ENCODE peak calls at places on chromosomes 16 and 17, in seven cellular contexts. G, V, Q, S, I, B and P are unnamed samples.
A peak's percentile ranks its signal among the peaks of the same experiment; 100 is the strongest.

GRCh38 chr17:4204190-4204589 is 59.6 kb downstream of the ANKFY1 start:
- DNase-seq in G (no peak), V (no peak), Q (no peak), S (no peak), I (no peak), B (no peak), P (no peak)

GRCh38 chr16:86080131-86080875 is 181.3 kb downstream of the IRF8 start:
- DNase-seq in G (no peak), V (no peak), Q (no peak), S (no peak), I (no peak), B (no peak), P (no peak)

GRCh38 chr16:2090819-2091721 is 43.3 kb downstream of the TSC2 start:
- DNase-seq in G (peak; percentile 66), V (no peak), Q (peak; percentile 75), S (peak; percentile 97), I (no peak), B (peak; percentile 80), P (no peak)

GRCh38 chr16:16048904-16049582 is 99.6 kb downstream of the ABCC1 start:
- DNase-seq in G (no peak), V (no peak), Q (no peak), S (no peak), I (no peak), B (peak; percentile 78), P (no peak)

GRCh38 chr16:81593481-81593880 is 148.9 kb downstream of the CMIP start:
- DNase-seq in G (no peak), V (no peak), Q (no peak), S (no peak), I (no peak), B (no peak), P (no peak)

GRCh38 chr16:1909661-1910231 is 8.5 kb downstream of the HS3ST6 start:
- DNase-seq in G (no peak), V (no peak), Q (peak; percentile 81), S (no peak), I (no peak), B (peak; percentile 58), P (no peak)

GRCh38 chr16:25916091-25916490 is 224.3 kb downstream of the HS3ST4 start:
- DNase-seq in G (no peak), V (no peak), Q (no peak), S (no peak), I (no peak), B (no peak), P (no peak)

GRCh38 chr17:81966343-81967243 is 5.6 kb upstream of the NOTUM start:
- DNase-seq in G (no peak), V (no peak), Q (peak; percentile 92), S (peak; percentile 70), I (peak; percentile 89), B (no peak), P (no peak)

GRCh38 chr17:31197991-31198390 is 99.0 kb downstream of the OMG start:
- DNase-seq in G (no peak), V (no peak), Q (no peak), S (no peak), I (no peak), B (no peak), P (no peak)

GRCh38 chr16:67931712-67932461 is at the start of gene CTRL:
- DNase-seq in G (no peak), V (no peak), Q (no peak), S (no peak), I (peak; percentile 45), B (no peak), P (no peak)

GRCh38 chr17:74641949-74642298 is 18.4 kb upstream of the CD300E start:
- DNase-seq in G (no peak), V (no peak), Q (no peak), S (no peak), I (no peak), B (no peak), P (no peak)

GRCh38 chr16:89358030-89359005 is 132.0 kb downstream of the ANKRD11 start:
- DNase-seq in G (no peak), V (no peak), Q (no peak), S (no peak), I (no peak), B (no peak), P (no peak)

GRCh38 chr16:31023627-31024226 is 9.6 kb upstream of the STX4 start:
- DNase-seq in G (no peak), V (no peak), Q (no peak), S (no peak), I (peak; percentile 64), B (no peak), P (no peak)

GRCh38 chr16:79826732-79827514 is 226.4 kb upstream of the MAF start:
- DNase-seq in G (no peak), V (no peak), Q (no peak), S (no peak), I (no peak), B (no peak), P (no peak)

GRCh38 chr17:14289162-14289561 is 11.7 kb upstream of the HS3ST3B1 start:
- DNase-seq in G (no peak), V (no peak), Q (no peak), S (no peak), I (no peak), B (no peak), P (no peak)

GRCh38 chr17:19578545-19578944 is 44.9 kb downstream of the SLC47A1 start:
- DNase-seq in G (no peak), V (no peak), Q (peak; percentile 85), S (no peak), I (no peak), B (no peak), P (peak; percentile 80)

GRCh38 chr17:70345061-70345460 is 175.7 kb downstream of the KCNJ2 start:
- DNase-seq in G (no peak), V (no peak), Q (no peak), S (no peak), I (no peak), B (no peak), P (no peak)

GRCh38 chr17:13016881-13017622 is 775 bp downstream of the ELAC2 start:
- DNase-seq in G (no peak), V (no peak), Q (no peak), S (no peak), I (peak; percentile 27), B (no peak), P (no peak)

GRCh38 chr16:67652578-67653130 is 7.4 kb downstream of the ACD start:
- DNase-seq in G (peak; percentile 26), V (no peak), Q (peak; percentile 95), S (peak; percentile 83), I (no peak), B (peak; percentile 97), P (peak; percentile 92)

GRCh38 chr17:7336240-7337175 is at the start of gene ACAP1:
- DNase-seq in G (no peak), V (no peak), Q (no peak), S (peak; percentile 79), I (no peak), B (peak; percentile 44), P (no peak)

GRCh38 chr17:10761281-10761680 is 31.5 kb upstream of the TMEM220 start:
- DNase-seq in G (no peak), V (no peak), Q (no peak), S (no peak), I (no peak), B (no peak), P (no peak)

GRCh38 chr16:8113843-8114242 is 476.5 kb downstream of the TMEM114 start:
- DNase-seq in G (no peak), V (no peak), Q (no peak), S (no peak), I (no peak), B (no peak), P (no peak)

GRCh38 chr16:66928702-66929388 is 3.5 kb upstream of the RRAD start:
- DNase-seq in G (no peak), V (no peak), Q (peak; percentile 59), S (peak; percentile 75), I (peak; percentile 39), B (peak; percentile 65), P (no peak)

GRCh38 chr17:76558210-76559095 is 18.6 kb downstream of the PRCD start:
- DNase-seq in G (no peak), V (no peak), Q (peak; percentile 69), S (no peak), I (no peak), B (no peak), P (peak; percentile 73)

DNA sequence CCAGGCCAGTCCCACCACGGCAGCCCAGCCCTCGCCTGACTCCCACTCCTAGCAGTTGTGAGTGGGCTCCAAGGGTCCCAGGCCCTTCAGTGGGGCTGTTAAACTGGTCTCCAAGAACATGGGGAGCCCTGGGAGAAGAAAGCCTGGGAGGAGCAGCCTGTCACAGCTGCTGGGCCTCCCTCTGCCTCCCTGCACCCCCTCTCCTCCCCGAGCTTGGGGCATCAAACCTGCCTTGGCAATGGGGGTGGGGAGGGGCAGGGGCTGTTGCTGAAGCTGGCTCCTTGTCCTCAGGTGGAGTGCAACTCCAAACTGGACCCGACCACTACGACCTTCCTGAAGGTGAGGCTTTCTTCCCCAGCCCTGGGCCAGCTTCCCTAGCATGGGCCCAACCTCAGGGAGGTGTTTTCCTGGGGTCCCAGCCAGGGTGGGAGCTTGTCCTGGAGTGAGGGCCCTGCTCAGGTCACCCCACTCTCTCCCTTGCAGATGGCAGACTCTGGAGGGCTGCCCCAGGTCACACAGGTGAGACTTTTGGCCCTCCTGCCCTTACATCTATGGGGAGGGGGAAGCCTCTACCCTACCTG is 6.6 kb upstream of the SETD6 start:
- DNase-seq in G (no peak), V (no peak), Q (no peak), S (no peak), I (no peak), B (no peak), P (no peak)
- TF ChIP-seq JUND in G (no peak), V (no peak), Q (no peak), S (no peak), I (no peak), B (no peak), P (no peak)

GRCh38 chr17:67824735-67825626 is at the start of gene BPTF:
- DNase-seq in G (peak; percentile 87), V (peak; percentile 72), Q (peak; percentile 99), S (peak; percentile 93), I (peak; percentile 87), B (peak; percentile 83), P (peak; percentile 96)

GRCh38 chr17:67830440-67830839 is 5.1 kb downstream of the BPTF start:
- DNase-seq in G (no peak), V (no peak), Q (peak; percentile 43), S (peak; percentile 41), I (no peak), B (no peak), P (no peak)

GRCh38 chr17:67831268-67831667 is 6.0 kb downstream of the BPTF start:
- DNase-seq in G (no peak), V (no peak), Q (no peak), S (no peak), I (no peak), B (no peak), P (no peak)

GRCh38 chr17:67833134-67833533 is 7.8 kb downstream of the BPTF start:
- DNase-seq in G (no peak), V (no peak), Q (no peak), S (peak; percentile 8), I (no peak), B (no peak), P (no peak)

GRCh38 chr17:67829331-67829730 is 4.0 kb downstream of the BPTF start:
- DNase-seq in G (no peak), V (peak; percentile 49), Q (no peak), S (peak; percentile 17), I (no peak), B (no peak), P (no peak)
- TF ChIP-seq JUND in G (no peak), V (no peak), Q (no peak), S (no peak), I (no peak), B (no peak), P (no peak)

GRCh38 chr16:6835941-6836340 is 496.7 kb upstream of the RBFOX1 start:
- DNase-seq in G (no peak), V (no peak), Q (no peak), S (no peak), I (no peak), B (no peak), P (no peak)
- TF ChIP-seq JUND in G (no peak), V (no peak), Q (no peak), S (no peak), I (no peak), B (no peak), P (no peak)

GRCh38 chr17:58305626-58306025 is 23.0 kb downstream of the TSPOAP1 start:
- DNase-seq in G (no peak), V (no peak), Q (no peak), S (peak; percentile 44), I (no peak), B (no peak), P (no peak)
- TF ChIP-seq JUND in G (no peak), V (no peak), Q (no peak), S (no peak), I (no peak), B (no peak), P (no peak)